ENCODE peak calls at places on chromosome 7, in five cellular contexts. K is cardiac muscle cell, M is AG04449, X is psoas muscle, A is testis. I is an unnamed sample.

GRCh38 chr7:66500087-66500486 is 128.6 kb upstream of the KCTD7 start:
- DNase-seq in K (no peak), M (no peak), X (no peak), A (no peak), I (no peak)

GRCh38 chr7:67401492-67401891 is 404.9 kb downstream of the TYW1 start:
- DNase-seq in K (no peak), M (no peak), X (no peak), A (no peak), I (no peak)

GRCh38 chr7:68411742-68412141 is 1186.5 kb upstream of the AUTS2 start:
- DNase-seq in K (no peak), M (no peak), X (no peak), A (no peak), I (no peak)

GRCh38 chr7:151759591-151760042 is 117.3 kb downstream of the PRKAG2 start:
- DNase-seq in K (peak; percentile 86), M (no peak), X (peak; percentile 46), A (peak; percentile 69), I (peak; percentile 32)

GRCh38 chr7:133320887-133321286 is 68.0 kb downstream of the EXOC4 start:
- DNase-seq in K (no peak), M (no peak), X (no peak), A (no peak), I (no peak)

GRCh38 chr7:131068604-131069021 is 259.1 kb upstream of the MKLN1 start:
- DNase-seq in K (no peak), M (no peak), X (no peak), A (no peak), I (no peak)

GRCh38 chr7:20270867-20271266 is 53.7 kb upstream of the MACC1 start:
- DNase-seq in K (no peak), M (no peak), X (no peak), A (no peak), I (no peak)

GRCh38 chr7:149294641-149295480 is 32.9 kb downstream of the ZNF783 start:
- DNase-seq in K (no peak), M (no peak), X (no peak), A (no peak), I (no peak)

GRCh38 chr7:149422065-149422913 is 38.6 kb downstream of the ZNF777 start:
- DNase-seq in K (peak; percentile 84), M (no peak), X (peak; percentile 64), A (peak; percentile 60), I (peak; percentile 10)

GRCh38 chr7:63925626-63926460 is 72.8 kb upstream of the ZNF722 start:
- DNase-seq in K (no peak), M (no peak), X (peak; percentile 93), A (peak; percentile 98), I (no peak)

GRCh38 chr7:143419880-143420279 is 11.2 kb upstream of the EPHA1 start:
- DNase-seq in K (peak; percentile 32), M (no peak), X (no peak), A (no peak), I (no peak)

GRCh38 chr7:156240532-156240931 is 400.0 kb upstream of the RNF32 start:
- DNase-seq in K (no peak), M (no peak), X (no peak), A (no peak), I (no peak)

GRCh38 chr7:100017300-100017699 is 1.9 kb downstream of the ZKSCAN1 start:
- DNase-seq in K (no peak), M (no peak), X (no peak), A (no peak), I (no peak)

GRCh38 chr7:5350174-5350463 is 67.4 kb downstream of the SLC29A4 start:
- DNase-seq in K (no peak), M (no peak), X (no peak), A (no peak), I (no peak)

GRCh38 chr7:151168022-151168786 is 710 bp upstream of the GBX1 start:
- DNase-seq in K (peak; percentile 70), M (no peak), X (peak; percentile 40), A (peak; percentile 35), I (no peak)

GRCh38 chr7:111650456-111650999 is 88.2 kb upstream of the IMMP2L start:
- DNase-seq in K (no peak), M (no peak), X (no peak), A (no peak), I (peak; percentile 97)

GRCh38 chr7:102988088-102988487 is 75.3 kb downstream of the LRRC17 start:
- DNase-seq in K (no peak), M (no peak), X (no peak), A (no peak), I (no peak)

GRCh38 chr7:75878769-75879596 is at the start of gene RHBDD2:
- DNase-seq in K (peak; percentile 96), M (no peak), X (peak; percentile 96), A (peak; percentile 95), I (peak; percentile 71)

GRCh38 chr7:75878312-75878768 is 494 bp upstream of the RHBDD2 start:
- DNase-seq in K (no peak), M (no peak), X (no peak), A (no peak), I (no peak)

GRCh38 chr7:75881436-75882095 is 2.7 kb downstream of the RHBDD2 start:
- DNase-seq in K (no peak), M (no peak), X (no peak), A (no peak), I (no peak)

GRCh38 chr7:75879771-75880184 is 944 bp downstream of the RHBDD2 start:
- DNase-seq in K (no peak), M (no peak), X (no peak), A (no peak), I (no peak)

DNA sequence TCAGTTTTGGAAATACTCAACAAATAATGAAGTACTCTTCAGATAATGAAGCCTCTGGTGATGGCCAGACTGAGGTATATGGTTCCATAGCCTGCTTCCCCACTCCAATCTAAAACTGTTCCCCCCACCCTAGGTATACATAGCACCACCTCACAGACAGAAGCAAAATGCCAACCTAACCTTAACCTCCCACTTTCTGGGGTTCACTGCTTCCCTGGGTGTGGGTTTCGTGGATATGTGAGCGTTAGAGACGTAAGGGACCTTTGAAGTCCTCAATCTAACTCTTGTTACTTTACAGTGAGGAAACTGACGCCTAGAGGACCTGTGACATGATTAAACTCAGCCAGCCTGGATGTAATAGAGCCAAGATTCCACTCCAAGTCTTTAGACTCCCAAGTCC is 1.4 kb downstream of the RHBDD2 start:
- DNase-seq in K (no peak), M (no peak), X (no peak), A (no peak), I (no peak)
- H3K4me3 ChIP-seq in K (peak overlapping the region; percentile 55), M (peak overlapping the region; percentile 94), X (peak overlapping the region; percentile 77), A (no peak overlapping the region), I (peak overlapping the region; percentile 87)

DNA sequence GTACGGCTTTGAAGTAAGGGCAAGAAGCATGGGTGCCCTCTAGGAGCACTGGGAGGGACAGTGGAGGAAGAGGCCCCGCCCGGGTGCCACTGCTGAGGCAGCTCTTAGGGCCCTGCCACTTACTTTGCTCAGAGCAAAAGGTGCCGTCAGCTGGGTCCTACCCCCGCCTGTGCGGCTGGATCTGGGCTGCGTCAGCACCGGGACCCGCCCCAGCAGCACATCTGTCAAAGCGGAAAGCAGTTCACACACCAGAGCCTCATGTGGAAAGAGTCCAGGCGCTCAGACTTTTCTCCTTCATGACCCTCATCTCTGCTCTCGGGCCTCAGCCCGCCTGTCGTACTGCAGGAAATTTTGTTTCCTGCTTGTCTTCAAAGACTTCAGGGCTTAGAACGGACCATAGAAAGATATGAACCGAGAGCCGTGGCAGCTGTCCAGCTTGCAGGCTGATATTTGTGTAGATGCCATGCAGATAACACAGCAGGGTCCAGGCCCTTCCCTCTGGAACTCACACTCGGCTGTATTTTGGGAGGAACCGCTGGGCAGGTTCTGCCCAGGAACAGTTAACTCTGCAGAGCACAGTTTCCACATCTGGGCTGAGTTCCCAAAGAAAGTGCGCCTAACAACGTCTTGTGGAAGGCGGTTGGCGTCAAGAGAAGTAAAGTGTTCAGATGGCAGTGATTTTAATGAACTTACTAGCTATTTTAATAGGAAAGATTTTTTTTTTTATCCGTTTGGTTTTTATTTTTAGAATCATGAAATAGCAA is 44.3 kb upstream of the PRKAR1B start:
- DNase-seq in K (peak; percentile 77), M (no peak), X (peak; percentile 61), A (peak; percentile 76), I (no peak)
- H3K4me3 ChIP-seq in K (no peak overlapping the region), M (no peak overlapping the region), X (no peak overlapping the region), A (no peak overlapping the region), I (no peak overlapping the region)

GRCh38 chr7:114088541-114088940 is 169.7 kb upstream of the PPP1R3A start:
- DNase-seq in K (peak; percentile 0), M (no peak), X (no peak), A (no peak), I (no peak)
- H3K4me3 ChIP-seq in K (no peak overlapping the region), M (no peak overlapping the region), X (peak overlapping the region; percentile 85), A (no peak overlapping the region), I (no peak overlapping the region)

GRCh38 chr7:41706228-41706930 is 3.5 kb upstream of the INHBA start:
- DNase-seq in K (no peak), M (no peak), X (no peak), A (no peak), I (no peak)
- H3K4me3 ChIP-seq in K (peak overlapping the region; percentile 19), M (peak overlapping the region; percentile 69), X (peak overlapping the region; percentile 67), A (peak overlapping the region; percentile 67), I (no peak overlapping the region)

GRCh38 chr7:122488241-122488640 is 183.7 kb upstream of the FEZF1 start:
- DNase-seq in K (no peak), M (no peak), X (no peak), A (no peak), I (no peak)
- H3K4me3 ChIP-seq in K (no peak overlapping the region), M (no peak overlapping the region), X (no peak overlapping the region), A (no peak overlapping the region), I (no peak overlapping the region)

GRCh38 chr7:134686782-134687181 is 40.1 kb downstream of the BPGM start:
- DNase-seq in K (no peak), M (no peak), X (no peak), A (no peak), I (no peak)
- H3K4me3 ChIP-seq in K (no peak overlapping the region), M (no peak overlapping the region), X (no peak overlapping the region), A (no peak overlapping the region), I (no peak overlapping the region)

DNA sequence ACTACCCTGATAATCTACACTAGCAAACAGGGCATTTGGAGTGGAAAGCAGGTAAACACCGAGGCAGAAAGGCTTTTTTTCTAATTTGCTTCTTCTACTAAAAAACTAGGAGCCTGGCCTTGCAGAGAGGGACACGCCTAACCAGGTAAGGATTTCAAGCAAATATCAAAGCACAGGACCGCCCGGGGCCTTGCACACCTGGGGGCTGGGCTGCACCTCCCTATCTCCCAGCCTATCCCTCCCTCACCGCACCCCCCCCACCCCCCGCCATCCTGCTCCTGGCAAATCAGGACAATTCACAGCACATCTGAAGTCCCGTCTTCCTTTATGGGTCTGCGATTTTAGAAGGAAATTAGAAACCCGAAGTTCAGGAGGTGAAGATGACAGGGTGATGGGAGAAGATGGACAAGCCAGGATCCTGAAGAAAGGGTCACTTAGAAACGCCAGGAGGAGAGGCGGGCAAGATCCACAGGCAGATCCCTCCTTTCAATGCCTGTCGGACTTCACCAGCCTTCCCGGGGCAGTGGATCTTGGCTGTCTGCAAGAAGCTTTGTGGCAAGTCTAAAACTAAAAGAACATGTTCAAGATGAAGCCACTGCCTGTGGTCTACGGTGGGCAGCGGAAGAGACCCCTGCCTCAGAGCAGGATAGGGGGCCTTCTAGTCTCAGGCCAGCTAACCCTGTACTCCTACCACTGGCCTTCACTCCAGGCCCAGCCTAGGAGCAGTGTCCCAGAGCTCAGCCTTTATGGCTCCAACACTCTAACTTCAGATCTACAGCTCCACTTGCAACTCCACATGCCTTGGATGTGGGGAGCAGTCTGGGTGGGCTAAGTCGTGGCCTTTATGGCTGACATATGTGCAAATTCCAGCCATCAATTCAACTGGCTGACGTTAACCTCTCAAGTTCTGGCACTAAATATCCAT is 43.9 kb downstream of the TNS3 start:
- DNase-seq in K (no peak), M (no peak), X (no peak), A (no peak), I (no peak)
- H3K4me3 ChIP-seq in K (no peak overlapping the region), M (peak overlapping the region; percentile 73), X (peak overlapping the region; percentile 69), A (peak overlapping the region; percentile 72), I (peak overlapping the region; percentile 73)

GRCh38 chr7:27123021-27123476 is 7.5 kb downstream of the HOXA4 start:
- DNase-seq in K (no peak), M (no peak), X (no peak), A (no peak), I (no peak)
- H3K4me3 ChIP-seq in K (no peak overlapping the region), M (no peak overlapping the region), X (no peak overlapping the region), A (no peak overlapping the region), I (no peak overlapping the region)